ENCODE peak calls at places on chromosome 3, in seven cellular contexts. One of them, this sample, is unnamed.

GRCh38 chr3:53677406-53677805 is 168.8 kb downstream of the CHDH start:
- ATAC-seq in gastroesophageal sphincter: no peak
- ATAC-seq in K562: peak; percentile 65
- ATAC-seq in lower lobe of right lung: peak; percentile 77
- ATAC-seq in stimulated activated naive CD8-positive, alpha-beta T cell treated with anti-CD3 and anti-CD28 coated beads, Interleukin-15, Interleukin-2, amounts not matched to agents 100 U/mL and 50 U/mL, for 24 hours: no peak
- ATAC-seq in T-helper 17 cell: no peak
- ATAC-seq in activated CD8-positive, alpha-beta T cell treated with anti-CD3 and anti-CD28 coated beads, Interleukin-2, amount 10 ng/mL, durations not matched to agents 7 days and 5 days: no peak
- ATAC-seq in this sample: no peak

GRCh38 chr3:141091416-141091815 is 40.3 kb downstream of the SPSB4 start:
- ATAC-seq in gastroesophageal sphincter: no peak
- ATAC-seq in stimulated activated naive CD8-positive, alpha-beta T cell treated with anti-CD3 and anti-CD28 coated beads, Interleukin-15, Interleukin-2, amounts not matched to agents 100 U/mL and 50 U/mL, for 24 hours: no peak
- ATAC-seq in lower lobe of right lung: no peak
- ATAC-seq in K562: no peak
- ATAC-seq in activated CD8-positive, alpha-beta T cell treated with anti-CD3 and anti-CD28 coated beads, Interleukin-2, amount 10 ng/mL, durations not matched to agents 7 days and 5 days: no peak
- ATAC-seq in T-helper 17 cell: no peak
- ATAC-seq in this sample: peak; percentile 5

GRCh38 chr3:141375381-141376301 is 7.3 kb downstream of the ZBTB38 start:
- ATAC-seq in activated CD8-positive, alpha-beta T cell treated with anti-CD3 and anti-CD28 coated beads, Interleukin-2, amount 10 ng/mL, durations not matched to agents 7 days and 5 days: peak; percentile 51
- ATAC-seq in T-helper 17 cell: peak; percentile 30
- ATAC-seq in K562: no peak
- ATAC-seq in gastroesophageal sphincter: no peak
- ATAC-seq in stimulated activated naive CD8-positive, alpha-beta T cell treated with anti-CD3 and anti-CD28 coated beads, Interleukin-15, Interleukin-2, amounts not matched to agents 100 U/mL and 50 U/mL, for 24 hours: no peak
- ATAC-seq in lower lobe of right lung: no peak
- ATAC-seq in this sample: no peak

GRCh38 chr3:35931867-35932266 is 292.5 kb downstream of the ARPP21 start:
- ATAC-seq in lower lobe of right lung: no peak
- ATAC-seq in T-helper 17 cell: no peak
- ATAC-seq in K562: no peak
- ATAC-seq in gastroesophageal sphincter: no peak
- ATAC-seq in stimulated activated naive CD8-positive, alpha-beta T cell treated with anti-CD3 and anti-CD28 coated beads, Interleukin-15, Interleukin-2, amounts not matched to agents 100 U/mL and 50 U/mL, for 24 hours: no peak
- ATAC-seq in activated CD8-positive, alpha-beta T cell treated with anti-CD3 and anti-CD28 coated beads, Interleukin-2, amount 10 ng/mL, durations not matched to agents 7 days and 5 days: no peak
- ATAC-seq in this sample: no peak

GRCh38 chr3:33006081-33006480 is 54.6 kb downstream of the CCR4 start:
- ATAC-seq in stimulated activated naive CD8-positive, alpha-beta T cell treated with anti-CD3 and anti-CD28 coated beads, Interleukin-15, Interleukin-2, amounts not matched to agents 100 U/mL and 50 U/mL, for 24 hours: no peak
- ATAC-seq in activated CD8-positive, alpha-beta T cell treated with anti-CD3 and anti-CD28 coated beads, Interleukin-2, amount 10 ng/mL, durations not matched to agents 7 days and 5 days: no peak
- ATAC-seq in lower lobe of right lung: no peak
- ATAC-seq in K562: peak; percentile 75
- ATAC-seq in gastroesophageal sphincter: no peak
- ATAC-seq in T-helper 17 cell: peak; percentile 49
- ATAC-seq in this sample: no peak

GRCh38 chr3:45887759-45888511 is 1.6 kb downstream of the CCR9 start:
- ATAC-seq in activated CD8-positive, alpha-beta T cell treated with anti-CD3 and anti-CD28 coated beads, Interleukin-2, amount 10 ng/mL, durations not matched to agents 7 days and 5 days: no peak
- ATAC-seq in gastroesophageal sphincter: no peak
- ATAC-seq in T-helper 17 cell: no peak
- ATAC-seq in lower lobe of right lung: no peak
- ATAC-seq in K562: no peak
- ATAC-seq in stimulated activated naive CD8-positive, alpha-beta T cell treated with anti-CD3 and anti-CD28 coated beads, Interleukin-15, Interleukin-2, amounts not matched to agents 100 U/mL and 50 U/mL, for 24 hours: no peak
- ATAC-seq in this sample: no peak

GRCh38 chr3:98784042-98784441 is 20.9 kb downstream of the ST3GAL6 start:
- ATAC-seq in lower lobe of right lung: peak; percentile 70
- ATAC-seq in T-helper 17 cell: no peak
- ATAC-seq in gastroesophageal sphincter: no peak
- ATAC-seq in activated CD8-positive, alpha-beta T cell treated with anti-CD3 and anti-CD28 coated beads, Interleukin-2, amount 10 ng/mL, durations not matched to agents 7 days and 5 days: no peak
- ATAC-seq in K562: no peak
- ATAC-seq in stimulated activated naive CD8-positive, alpha-beta T cell treated with anti-CD3 and anti-CD28 coated beads, Interleukin-15, Interleukin-2, amounts not matched to agents 100 U/mL and 50 U/mL, for 24 hours: no peak
- ATAC-seq in this sample: no peak

GRCh38 chr3:58532794-58533220 is 4.2 kb downstream of the ACOX2 start:
- ATAC-seq in lower lobe of right lung: peak; percentile 66
- ATAC-seq in K562: peak; percentile 95
- ATAC-seq in stimulated activated naive CD8-positive, alpha-beta T cell treated with anti-CD3 and anti-CD28 coated beads, Interleukin-15, Interleukin-2, amounts not matched to agents 100 U/mL and 50 U/mL, for 24 hours: peak; percentile 99
- ATAC-seq in T-helper 17 cell: peak; percentile 99
- ATAC-seq in activated CD8-positive, alpha-beta T cell treated with anti-CD3 and anti-CD28 coated beads, Interleukin-2, amount 10 ng/mL, durations not matched to agents 7 days and 5 days: peak; percentile 95
- ATAC-seq in gastroesophageal sphincter: peak; percentile 63
- ATAC-seq in this sample: peak; percentile 94

GRCh38 chr3:16101295-16102186 is 72.9 kb upstream of the GALNT15 start:
- ATAC-seq in T-helper 17 cell: no peak
- ATAC-seq in gastroesophageal sphincter: no peak
- ATAC-seq in stimulated activated naive CD8-positive, alpha-beta T cell treated with anti-CD3 and anti-CD28 coated beads, Interleukin-15, Interleukin-2, amounts not matched to agents 100 U/mL and 50 U/mL, for 24 hours: no peak
- ATAC-seq in activated CD8-positive, alpha-beta T cell treated with anti-CD3 and anti-CD28 coated beads, Interleukin-2, amount 10 ng/mL, durations not matched to agents 7 days and 5 days: no peak
- ATAC-seq in K562: no peak
- ATAC-seq in lower lobe of right lung: peak; percentile 43
- ATAC-seq in this sample: no peak

GRCh38 chr3:38478901-38479300 is 17.2 kb upstream of the EXOG start:
- ATAC-seq in K562: no peak
- ATAC-seq in T-helper 17 cell: no peak
- ATAC-seq in gastroesophageal sphincter: no peak
- ATAC-seq in stimulated activated naive CD8-positive, alpha-beta T cell treated with anti-CD3 and anti-CD28 coated beads, Interleukin-15, Interleukin-2, amounts not matched to agents 100 U/mL and 50 U/mL, for 24 hours: no peak
- ATAC-seq in lower lobe of right lung: no peak
- ATAC-seq in activated CD8-positive, alpha-beta T cell treated with anti-CD3 and anti-CD28 coated beads, Interleukin-2, amount 10 ng/mL, durations not matched to agents 7 days and 5 days: no peak
- ATAC-seq in this sample: no peak

GRCh38 chr3:38345879-38346583 is 554 bp upstream of the XYLB start:
- ATAC-seq in gastroesophageal sphincter: peak; percentile 58
- ATAC-seq in T-helper 17 cell: no peak
- ATAC-seq in stimulated activated naive CD8-positive, alpha-beta T cell treated with anti-CD3 and anti-CD28 coated beads, Interleukin-15, Interleukin-2, amounts not matched to agents 100 U/mL and 50 U/mL, for 24 hours: no peak
- ATAC-seq in activated CD8-positive, alpha-beta T cell treated with anti-CD3 and anti-CD28 coated beads, Interleukin-2, amount 10 ng/mL, durations not matched to agents 7 days and 5 days: no peak
- ATAC-seq in K562: peak; percentile 44
- ATAC-seq in lower lobe of right lung: peak; percentile 57
- ATAC-seq in this sample: no peak

GRCh38 chr3:30228302-30228631 is 378.1 kb upstream of the TGFBR2 start:
- ATAC-seq in T-helper 17 cell: no peak
- ATAC-seq in lower lobe of right lung: no peak
- ATAC-seq in stimulated activated naive CD8-positive, alpha-beta T cell treated with anti-CD3 and anti-CD28 coated beads, Interleukin-15, Interleukin-2, amounts not matched to agents 100 U/mL and 50 U/mL, for 24 hours: no peak
- ATAC-seq in K562: no peak
- ATAC-seq in activated CD8-positive, alpha-beta T cell treated with anti-CD3 and anti-CD28 coated beads, Interleukin-2, amount 10 ng/mL, durations not matched to agents 7 days and 5 days: no peak
- ATAC-seq in gastroesophageal sphincter: no peak
- ATAC-seq in this sample: no peak

GRCh38 chr3:4826237-4827100 is 152.8 kb upstream of the BHLHE40 start:
- ATAC-seq in T-helper 17 cell: no peak
- ATAC-seq in stimulated activated naive CD8-positive, alpha-beta T cell treated with anti-CD3 and anti-CD28 coated beads, Interleukin-15, Interleukin-2, amounts not matched to agents 100 U/mL and 50 U/mL, for 24 hours: no peak
- ATAC-seq in lower lobe of right lung: peak; percentile 67
- ATAC-seq in K562: no peak
- ATAC-seq in activated CD8-positive, alpha-beta T cell treated with anti-CD3 and anti-CD28 coated beads, Interleukin-2, amount 10 ng/mL, durations not matched to agents 7 days and 5 days: no peak
- ATAC-seq in gastroesophageal sphincter: peak; percentile 80
- ATAC-seq in this sample: peak; percentile 65

GRCh38 chr3:59499954-59500353 is 450.1 kb upstream of the CFAP20DC start:
- ATAC-seq in gastroesophageal sphincter: no peak
- ATAC-seq in lower lobe of right lung: no peak
- ATAC-seq in stimulated activated naive CD8-positive, alpha-beta T cell treated with anti-CD3 and anti-CD28 coated beads, Interleukin-15, Interleukin-2, amounts not matched to agents 100 U/mL and 50 U/mL, for 24 hours: no peak
- ATAC-seq in T-helper 17 cell: no peak
- ATAC-seq in activated CD8-positive, alpha-beta T cell treated with anti-CD3 and anti-CD28 coated beads, Interleukin-2, amount 10 ng/mL, durations not matched to agents 7 days and 5 days: no peak
- ATAC-seq in K562: no peak
- ATAC-seq in this sample: no peak

GRCh38 chr3:56781762-56782161 is 20.0 kb downstream of the ARHGEF3 start:
- ATAC-seq in K562: no peak
- ATAC-seq in gastroesophageal sphincter: no peak
- ATAC-seq in T-helper 17 cell: no peak
- ATAC-seq in stimulated activated naive CD8-positive, alpha-beta T cell treated with anti-CD3 and anti-CD28 coated beads, Interleukin-15, Interleukin-2, amounts not matched to agents 100 U/mL and 50 U/mL, for 24 hours: no peak
- ATAC-seq in lower lobe of right lung: no peak
- ATAC-seq in activated CD8-positive, alpha-beta T cell treated with anti-CD3 and anti-CD28 coated beads, Interleukin-2, amount 10 ng/mL, durations not matched to agents 7 days and 5 days: no peak
- ATAC-seq in this sample: no peak

GRCh38 chr3:141625506-141625905 is 112.6 kb upstream of the RNF7 start:
- ATAC-seq in K562: no peak
- ATAC-seq in stimulated activated naive CD8-positive, alpha-beta T cell treated with anti-CD3 and anti-CD28 coated beads, Interleukin-15, Interleukin-2, amounts not matched to agents 100 U/mL and 50 U/mL, for 24 hours: no peak
- ATAC-seq in T-helper 17 cell: no peak
- ATAC-seq in activated CD8-positive, alpha-beta T cell treated with anti-CD3 and anti-CD28 coated beads, Interleukin-2, amount 10 ng/mL, durations not matched to agents 7 days and 5 days: no peak
- ATAC-seq in gastroesophageal sphincter: no peak
- ATAC-seq in lower lobe of right lung: no peak
- ATAC-seq in this sample: no peak

GRCh38 chr3:13077431-13078157 is 4.4 kb upstream of the IQSEC1 start:
- ATAC-seq in lower lobe of right lung: no peak
- ATAC-seq in activated CD8-positive, alpha-beta T cell treated with anti-CD3 and anti-CD28 coated beads, Interleukin-2, amount 10 ng/mL, durations not matched to agents 7 days and 5 days: no peak
- ATAC-seq in stimulated activated naive CD8-positive, alpha-beta T cell treated with anti-CD3 and anti-CD28 coated beads, Interleukin-15, Interleukin-2, amounts not matched to agents 100 U/mL and 50 U/mL, for 24 hours: no peak
- ATAC-seq in K562: no peak
- ATAC-seq in gastroesophageal sphincter: no peak
- ATAC-seq in T-helper 17 cell: no peak
- ATAC-seq in this sample: no peak

GRCh38 chr3:152969557-152970300 is 134.8 kb downstream of the P2RY1 start:
- ATAC-seq in activated CD8-positive, alpha-beta T cell treated with anti-CD3 and anti-CD28 coated beads, Interleukin-2, amount 10 ng/mL, durations not matched to agents 7 days and 5 days: no peak
- ATAC-seq in K562: no peak
- ATAC-seq in T-helper 17 cell: no peak
- ATAC-seq in gastroesophageal sphincter: no peak
- ATAC-seq in lower lobe of right lung: no peak
- ATAC-seq in stimulated activated naive CD8-positive, alpha-beta T cell treated with anti-CD3 and anti-CD28 coated beads, Interleukin-15, Interleukin-2, amounts not matched to agents 100 U/mL and 50 U/mL, for 24 hours: no peak
- ATAC-seq in this sample: no peak

GRCh38 chr3:98968824-98969223 is 67.3 kb upstream of the DCBLD2 start:
- ATAC-seq in stimulated activated naive CD8-positive, alpha-beta T cell treated with anti-CD3 and anti-CD28 coated beads, Interleukin-15, Interleukin-2, amounts not matched to agents 100 U/mL and 50 U/mL, for 24 hours: no peak
- ATAC-seq in lower lobe of right lung: no peak
- ATAC-seq in T-helper 17 cell: no peak
- ATAC-seq in K562: no peak
- ATAC-seq in gastroesophageal sphincter: no peak
- ATAC-seq in activated CD8-positive, alpha-beta T cell treated with anti-CD3 and anti-CD28 coated beads, Interleukin-2, amount 10 ng/mL, durations not matched to agents 7 days and 5 days: no peak
- ATAC-seq in this sample: no peak

GRCh38 chr3:126982125-126982521 is 792 bp upstream of the PLXNA1 start:
- ATAC-seq in K562: peak; percentile 16
- ATAC-seq in stimulated activated naive CD8-positive, alpha-beta T cell treated with anti-CD3 and anti-CD28 coated beads, Interleukin-15, Interleukin-2, amounts not matched to agents 100 U/mL and 50 U/mL, for 24 hours: peak; percentile 65
- ATAC-seq in gastroesophageal sphincter: no peak
- ATAC-seq in lower lobe of right lung: peak; percentile 24
- ATAC-seq in T-helper 17 cell: peak; percentile 63
- ATAC-seq in activated CD8-positive, alpha-beta T cell treated with anti-CD3 and anti-CD28 coated beads, Interleukin-2, amount 10 ng/mL, durations not matched to agents 7 days and 5 days: peak; percentile 10
- ATAC-seq in this sample: peak; percentile 80

GRCh38 chr3:16838561-16838960 is 46.2 kb upstream of the PLCL2 start:
- ATAC-seq in lower lobe of right lung: no peak
- ATAC-seq in stimulated activated naive CD8-positive, alpha-beta T cell treated with anti-CD3 and anti-CD28 coated beads, Interleukin-15, Interleukin-2, amounts not matched to agents 100 U/mL and 50 U/mL, for 24 hours: no peak
- ATAC-seq in T-helper 17 cell: no peak
- ATAC-seq in activated CD8-positive, alpha-beta T cell treated with anti-CD3 and anti-CD28 coated beads, Interleukin-2, amount 10 ng/mL, durations not matched to agents 7 days and 5 days: no peak
- ATAC-seq in K562: no peak
- ATAC-seq in gastroesophageal sphincter: no peak
- ATAC-seq in this sample: no peak

GRCh38 chr3:16793321-16793720 is 91.4 kb upstream of the PLCL2 start:
- ATAC-seq in T-helper 17 cell: no peak
- ATAC-seq in lower lobe of right lung: no peak
- ATAC-seq in stimulated activated naive CD8-positive, alpha-beta T cell treated with anti-CD3 and anti-CD28 coated beads, Interleukin-15, Interleukin-2, amounts not matched to agents 100 U/mL and 50 U/mL, for 24 hours: no peak
- ATAC-seq in activated CD8-positive, alpha-beta T cell treated with anti-CD3 and anti-CD28 coated beads, Interleukin-2, amount 10 ng/mL, durations not matched to agents 7 days and 5 days: no peak
- ATAC-seq in K562: no peak
- ATAC-seq in gastroesophageal sphincter: no peak
- ATAC-seq in this sample: no peak

GRCh38 chr3:69288161-69288895 is 97.6 kb downstream of the FRMD4B start:
- ATAC-seq in K562: no peak
- ATAC-seq in gastroesophageal sphincter: no peak
- ATAC-seq in T-helper 17 cell: peak; percentile 35
- ATAC-seq in stimulated activated naive CD8-positive, alpha-beta T cell treated with anti-CD3 and anti-CD28 coated beads, Interleukin-15, Interleukin-2, amounts not matched to agents 100 U/mL and 50 U/mL, for 24 hours: peak; percentile 94
- ATAC-seq in activated CD8-positive, alpha-beta T cell treated with anti-CD3 and anti-CD28 coated beads, Interleukin-2, amount 10 ng/mL, durations not matched to agents 7 days and 5 days: no peak
- ATAC-seq in lower lobe of right lung: no peak
- ATAC-seq in this sample: no peak

GRCh38 chr3:109257269-109257668 is 59.0 kb downstream of the DPPA2 start:
- ATAC-seq in activated CD8-positive, alpha-beta T cell treated with anti-CD3 and anti-CD28 coated beads, Interleukin-2, amount 10 ng/mL, durations not matched to agents 7 days and 5 days: no peak
- ATAC-seq in lower lobe of right lung: no peak
- ATAC-seq in T-helper 17 cell: no peak
- ATAC-seq in stimulated activated naive CD8-positive, alpha-beta T cell treated with anti-CD3 and anti-CD28 coated beads, Interleukin-15, Interleukin-2, amounts not matched to agents 100 U/mL and 50 U/mL, for 24 hours: no peak
- ATAC-seq in gastroesophageal sphincter: peak; percentile 61
- ATAC-seq in K562: no peak
- ATAC-seq in this sample: no peak

GRCh38 chr3:8500208-8500961 is 1.2 kb upstream of the LMCD1 start:
- ATAC-seq in T-helper 17 cell: no peak
- ATAC-seq in stimulated activated naive CD8-positive, alpha-beta T cell treated with anti-CD3 and anti-CD28 coated beads, Interleukin-15, Interleukin-2, amounts not matched to agents 100 U/mL and 50 U/mL, for 24 hours: no peak
- ATAC-seq in gastroesophageal sphincter: peak; percentile 6
- ATAC-seq in lower lobe of right lung: peak; percentile 46
- ATAC-seq in K562: no peak
- ATAC-seq in activated CD8-positive, alpha-beta T cell treated with anti-CD3 and anti-CD28 coated beads, Interleukin-2, amount 10 ng/mL, durations not matched to agents 7 days and 5 days: no peak
- ATAC-seq in this sample: no peak

GRCh38 chr3:145942052-145942451 is 218.9 kb downstream of the PLOD2 start:
- ATAC-seq in activated CD8-positive, alpha-beta T cell treated with anti-CD3 and anti-CD28 coated beads, Interleukin-2, amount 10 ng/mL, durations not matched to agents 7 days and 5 days: no peak
- ATAC-seq in gastroesophageal sphincter: no peak
- ATAC-seq in T-helper 17 cell: no peak
- ATAC-seq in K562: no peak
- ATAC-seq in stimulated activated naive CD8-positive, alpha-beta T cell treated with anti-CD3 and anti-CD28 coated beads, Interleukin-15, Interleukin-2, amounts not matched to agents 100 U/mL and 50 U/mL, for 24 hours: no peak
- ATAC-seq in lower lobe of right lung: no peak
- ATAC-seq in this sample: no peak

GRCh38 chr3:143037867-143038266 is 36.5 kb downstream of the U2SURP start:
- ATAC-seq in activated CD8-positive, alpha-beta T cell treated with anti-CD3 and anti-CD28 coated beads, Interleukin-2, amount 10 ng/mL, durations not matched to agents 7 days and 5 days: no peak
- ATAC-seq in K562: peak; percentile 44
- ATAC-seq in gastroesophageal sphincter: no peak
- ATAC-seq in stimulated activated naive CD8-positive, alpha-beta T cell treated with anti-CD3 and anti-CD28 coated beads, Interleukin-15, Interleukin-2, amounts not matched to agents 100 U/mL and 50 U/mL, for 24 hours: no peak
- ATAC-seq in T-helper 17 cell: no peak
- ATAC-seq in lower lobe of right lung: no peak
- ATAC-seq in this sample: no peak